ENCODE peak calls at places on chromosome 1, in nine cellular contexts. D is A549, V is neural progenitor cell, K is IMR-90, R is lung, B is transverse colon, O is hepatocyte, F is GM12865, L is kidney epithelial cell. I is an unnamed sample.

GRCh38 chr1:179882253-179883039 is at the start of gene TOR1AIP1:
- DNase-seq in D (peak), V (peak), K (peak), R (peak), B (peak), O (peak), F (peak), L (peak), I (peak)

GRCh38 chr1:174314433-174314832 is 133.3 kb upstream of the GPR52 start:
- DNase-seq in D (no peak), V (no peak), K (no peak), R (no peak), B (no peak), O (no peak), F (no peak), L (no peak), I (no peak)

GRCh38 chr1:220750126-220750525 is 2.0 kb downstream of the MTARC2 start:
- DNase-seq in D (no peak), V (no peak), K (no peak), R (no peak), B (no peak), O (no peak), F (no peak), L (no peak), I (no peak)

GRCh38 chr1:171803056-171803455 is 21.6 kb downstream of the METTL13 start:
- DNase-seq in D (no peak), V (no peak), K (peak), R (no peak), B (no peak), O (no peak), F (no peak), L (no peak), I (no peak)

GRCh38 chr1:24443241-24443656 is 27.6 kb downstream of the NIPAL3 start:
- DNase-seq in D (no peak), V (peak), K (no peak), R (no peak), B (no peak), O (no peak), F (no peak), L (no peak), I (no peak)

GRCh38 chr1:228141082-228141870 is 1.2 kb downstream of the GUK1 start:
- DNase-seq in D (no peak), V (no peak), K (peak), R (no peak), B (peak), O (peak), F (peak), L (no peak), I (no peak)

GRCh38 chr1:35449334-35450008 is 107.7 kb downstream of the KIAA0319L start:
- DNase-seq in D (no peak), V (no peak), K (peak), R (no peak), B (no peak), O (peak), F (no peak), L (peak), I (peak)

GRCh38 chr1:6991271-6991670 is 206.0 kb downstream of the CAMTA1 start:
- DNase-seq in D (peak), V (no peak), K (peak), R (no peak), B (no peak), O (no peak), F (no peak), L (peak), I (peak)

GRCh38 chr1:41025979-41026819 is 4.7 kb upstream of the SLFNL1 start:
- DNase-seq in D (no peak), V (no peak), K (no peak), R (no peak), B (no peak), O (no peak), F (peak), L (no peak), I (no peak)

GRCh38 chr1:11540773-11541160 is 61.8 kb downstream of the DISP3 start:
- DNase-seq in D (no peak), V (no peak), K (no peak), R (no peak), B (no peak), O (no peak), F (no peak), L (no peak), I (no peak)

GRCh38 chr1:236099622-236100021 is 34.7 kb upstream of the NID1 start:
- DNase-seq in D (no peak), V (peak), K (peak), R (no peak), B (no peak), O (peak), F (no peak), L (no peak), I (no peak)

GRCh38 chr1:154609398-154610380 is 1.7 kb upstream of the ADAR start:
- DNase-seq in D (no peak), V (peak), K (peak), R (no peak), B (peak), O (no peak), F (peak), L (no peak), I (no peak)

GRCh38 chr1:10980094-10980577 is 32.3 kb upstream of the TARDBP start:
- DNase-seq in D (no peak), V (peak), K (peak), R (peak), B (peak), O (peak), F (no peak), L (peak), I (no peak)

GRCh38 chr1:225422033-225422605 is 5.7 kb downstream of the LBR start:
- DNase-seq in D (no peak), V (no peak), K (no peak), R (no peak), B (no peak), O (no peak), F (no peak), L (no peak), I (no peak)

GRCh38 chr1:43821471-43821870 is 112.1 kb upstream of the ARTN start:
- DNase-seq in D (no peak), V (no peak), K (no peak), R (no peak), B (no peak), O (no peak), F (no peak), L (no peak), I (no peak)

GRCh38 chr1:247331526-247332214 is at the start of gene ZNF496:
- DNase-seq in D (peak), V (peak), K (peak), R (peak), B (peak), O (peak), F (peak), L (peak), I (no peak)

GRCh38 chr1:247331172-247331525 is 518 bp downstream of the ZNF496 start:
- DNase-seq in D (peak), V (peak), K (peak), R (peak), B (peak), O (peak), F (peak), L (peak), I (no peak)

GRCh38 chr1:247334378-247335133 is 2.9 kb upstream of the ZNF496 start:
- DNase-seq in D (no peak), V (no peak), K (no peak), R (no peak), B (no peak), O (no peak), F (no peak), L (no peak), I (no peak)

GRCh38 chr1:247332215-247332900 is 691 bp upstream of the ZNF496 start:
- DNase-seq in D (peak), V (peak), K (peak), R (peak), B (peak), O (peak), F (peak), L (no peak), I (no peak)

GRCh38 chr1:247332901-247333361 is 1.3 kb upstream of the ZNF496 start:
- DNase-seq in D (no peak), V (peak), K (peak), R (peak), B (peak), O (peak), F (no peak), L (peak), I (no peak)
- H3K4me3 ChIP-seq in D (peak), V (peak), K (peak), R (peak), B (peak), O (peak), F (peak), L (peak), I (peak)

GRCh38 chr1:112369389-112370285 is 26.4 kb upstream of the CTTNBP2NL start:
- DNase-seq in D (peak), V (peak), K (peak), R (peak), B (peak), O (peak), F (peak), L (peak), I (no peak)
- TF ChIP-seq CTCF in D (peak), V (peak), K (peak), R (peak), B (peak), O (peak), F (peak), L (peak), I (peak)

GRCh38 chr1:65528104-65528503 is 107.6 kb downstream of the LEPR start:
- DNase-seq in D (no peak), V (no peak), K (no peak), R (no peak), B (no peak), O (no peak), F (no peak), L (no peak), I (no peak)

GRCh38 chr1:65526049-65526556 is 105.6 kb downstream of the LEPR start:
- DNase-seq in D (no peak), V (no peak), K (no peak), R (no peak), B (no peak), O (no peak), F (no peak), L (no peak), I (no peak)

GRCh38 chr1:65525297-65526048 is 105.0 kb downstream of the LEPR start:
- DNase-seq in D (no peak), V (peak), K (no peak), R (no peak), B (no peak), O (peak), F (no peak), L (no peak), I (no peak)

GRCh38 chr1:65527211-65527610 is 106.7 kb downstream of the LEPR start:
- DNase-seq in D (no peak), V (no peak), K (peak), R (no peak), B (no peak), O (no peak), F (no peak), L (no peak), I (no peak)

DNA sequence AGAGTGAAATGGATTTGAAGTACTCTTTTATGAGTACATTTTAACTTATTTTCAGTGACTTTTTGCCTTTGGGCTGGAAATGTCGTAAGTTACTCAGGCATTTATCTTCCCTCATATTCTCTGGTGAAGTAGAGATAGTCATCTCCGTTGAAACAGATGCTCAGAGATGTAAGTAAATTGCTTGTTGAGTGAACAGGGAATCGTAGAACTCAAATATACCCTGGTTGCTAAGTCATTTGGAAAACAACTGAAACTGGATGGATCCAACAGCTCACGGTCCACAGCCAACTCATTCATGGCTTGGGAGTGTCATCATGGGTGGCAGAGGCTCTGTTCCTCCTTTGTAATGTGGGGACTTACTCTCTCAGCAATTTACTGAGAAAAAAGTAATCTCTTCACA is 107.2 kb downstream of the LEPR start:
- DNase-seq in D (no peak), V (peak), K (no peak), R (no peak), B (no peak), O (no peak), F (no peak), L (no peak), I (no peak)
- H3K4me3 ChIP-seq in D (no peak), V (no peak), K (no peak), R (no peak), B (no peak), O (no peak), F (no peak), L (no peak), I (no peak)

GRCh38 chr1:18884419-18884717 is 18.0 kb downstream of the ALDH4A1 start:
- DNase-seq in D (no peak), V (no peak), K (no peak), R (no peak), B (no peak), O (no peak), F (no peak), L (no peak), I (no peak)
- TF ChIP-seq CTCF in D (no peak), V (no peak), K (no peak), R (no peak), B (no peak), O (no peak), F (no peak), L (no peak), I (no peak)

GRCh38 chr1:246946366-246946765 is 14.6 kb upstream of the AHCTF1 start:
- DNase-seq in D (no peak), V (no peak), K (no peak), R (no peak), B (no peak), O (no peak), F (no peak), L (no peak), I (no peak)
- H3K4me3 ChIP-seq in D (no peak), V (no peak), K (no peak), R (no peak), B (no peak), O (no peak), F (no peak), L (no peak), I (no peak)

GRCh38 chr1:156584813-156585212 is 5.3 kb downstream of the TTC24 start:
- DNase-seq in D (peak), V (peak), K (no peak), R (no peak), B (no peak), O (peak), F (peak), L (no peak), I (no peak)
- TF ChIP-seq CTCF in D (peak), V (peak), K (peak), R (no peak), B (no peak), O (peak), F (peak), L (peak), I (peak)

GRCh38 chr1:17059391-17060128 is 5.7 kb upstream of the SDHB start:
- DNase-seq in D (peak), V (peak), K (peak), R (peak), B (peak), O (peak), F (peak), L (no peak), I (no peak)
- H3K4me3 ChIP-seq in D (no peak), V (no peak), K (no peak), R (no peak), B (no peak), O (no peak), F (no peak), L (no peak), I (no peak)

GRCh38 chr1:23177438-23178380 is 9.1 kb upstream of the LUZP1 start:
- DNase-seq in D (no peak), V (peak), K (peak), R (peak), B (peak), O (peak), F (peak), L (no peak), I (no peak)
- TF ChIP-seq CTCF in D (no peak), V (peak), K (peak), R (no peak), B (no peak), O (peak), F (peak), L (no peak), I (no peak)

DNA sequence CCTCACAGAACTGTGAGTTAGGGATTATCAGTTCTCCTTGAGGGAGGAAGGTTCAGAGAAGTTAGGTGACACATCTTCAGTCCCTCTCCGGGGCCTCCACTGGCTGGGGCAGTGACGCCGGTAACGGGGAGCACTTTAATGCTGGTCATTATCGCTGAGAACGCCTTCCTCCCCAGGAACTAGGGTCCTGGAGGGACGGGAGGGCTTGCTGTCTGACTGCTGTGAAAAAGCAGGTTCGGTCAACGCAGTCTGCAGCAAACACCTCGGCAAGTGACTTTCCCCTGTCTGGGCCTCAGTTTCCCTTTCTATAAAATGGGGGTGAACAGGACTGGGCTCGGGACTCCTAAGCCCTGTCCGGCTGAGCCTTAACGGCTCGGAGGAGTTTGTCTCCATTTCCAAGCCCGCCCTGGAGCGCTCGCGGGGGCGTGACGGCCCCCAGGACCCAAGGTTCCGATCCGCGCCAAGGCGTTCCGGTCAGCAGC is 341 bp upstream of the TMEM61 start:
- DNase-seq in D (no peak), V (no peak), K (no peak), R (no peak), B (no peak), O (no peak), F (no peak), L (no peak), I (no peak)
- H3K4me3 ChIP-seq in D (peak), V (peak), K (no peak), R (no peak), B (peak), O (peak), F (no peak), L (peak), I (peak)

I was measured in epithelial cell of proximal tubule.